ENCODE peak calls at places on chromosomes 13 and 19, in six cellular contexts. One of them, this sample, is unnamed.

GRCh38 chr13:79392882-79393563 is 13.0 kb downstream of the RBM26 start:
- DNase-seq in upper lobe of right lung: no peak
- DNase-seq in stomach: no peak
- DNase-seq in skeletal muscle cell: no peak
- DNase-seq in B cell: peak; percentile 16
- DNase-seq in central memory CD8-positive, alpha-beta T cell: no peak
- DNase-seq in this sample: no peak

GRCh38 chr19:14517446-14517839 is 754 bp downstream of the DNAJB1 start:
- DNase-seq in skeletal muscle cell: no peak
- DNase-seq in B cell: no peak
- DNase-seq in upper lobe of right lung: no peak
- DNase-seq in stomach: no peak
- DNase-seq in central memory CD8-positive, alpha-beta T cell: no peak
- DNase-seq in this sample: no peak

GRCh38 chr13:27131906-27132305 is 39.7 kb downstream of the USP12 start:
- DNase-seq in upper lobe of right lung: no peak
- DNase-seq in B cell: no peak
- DNase-seq in skeletal muscle cell: no peak
- DNase-seq in central memory CD8-positive, alpha-beta T cell: no peak
- DNase-seq in stomach: no peak
- DNase-seq in this sample: no peak

GRCh38 chr19:15091918-15092753 is 10.1 kb downstream of the OR1I1 start:
- DNase-seq in central memory CD8-positive, alpha-beta T cell: no peak
- DNase-seq in upper lobe of right lung: no peak
- DNase-seq in stomach: no peak
- DNase-seq in skeletal muscle cell: no peak
- DNase-seq in B cell: peak; percentile 79
- DNase-seq in this sample: peak; percentile 61

GRCh38 chr19:6723108-6723618 is 2.7 kb upstream of the C3 start:
- DNase-seq in B cell: no peak
- DNase-seq in central memory CD8-positive, alpha-beta T cell: no peak
- DNase-seq in upper lobe of right lung: peak; percentile 79
- DNase-seq in skeletal muscle cell: no peak
- DNase-seq in stomach: no peak
- DNase-seq in this sample: no peak

GRCh38 chr13:50864492-50864891 is 21.0 kb upstream of the DLEU7 start:
- DNase-seq in central memory CD8-positive, alpha-beta T cell: no peak
- DNase-seq in skeletal muscle cell: no peak
- DNase-seq in stomach: no peak
- DNase-seq in upper lobe of right lung: no peak
- DNase-seq in B cell: no peak
- DNase-seq in this sample: no peak

GRCh38 chr19:15540435-15540834 is 32.1 kb downstream of the CYP4F22 start:
- DNase-seq in upper lobe of right lung: no peak
- DNase-seq in central memory CD8-positive, alpha-beta T cell: no peak
- DNase-seq in skeletal muscle cell: no peak
- DNase-seq in B cell: no peak
- DNase-seq in stomach: no peak
- DNase-seq in this sample: no peak

GRCh38 chr13:51451134-51451466 is 1.7 kb downstream of the INTS6 start:
- DNase-seq in central memory CD8-positive, alpha-beta T cell: no peak
- DNase-seq in skeletal muscle cell: no peak
- DNase-seq in upper lobe of right lung: no peak
- DNase-seq in stomach: no peak
- DNase-seq in B cell: no peak
- DNase-seq in this sample: no peak

GRCh38 chr19:10517760-10518443 is 655 bp upstream of the S1PR5 start:
- DNase-seq in upper lobe of right lung: no peak
- DNase-seq in skeletal muscle cell: no peak
- DNase-seq in stomach: no peak
- DNase-seq in B cell: peak; percentile 44
- DNase-seq in central memory CD8-positive, alpha-beta T cell: no peak
- DNase-seq in this sample: peak; percentile 39

GRCh38 chr13:53191091-53191490 is 162.5 kb downstream of the OLFM4 start:
- DNase-seq in skeletal muscle cell: no peak
- DNase-seq in upper lobe of right lung: no peak
- DNase-seq in stomach: no peak
- DNase-seq in central memory CD8-positive, alpha-beta T cell: no peak
- DNase-seq in B cell: no peak
- DNase-seq in this sample: peak; percentile 32

GRCh38 chr13:32878172-32878571 is 138.1 kb upstream of the KL start:
- DNase-seq in central memory CD8-positive, alpha-beta T cell: no peak
- DNase-seq in upper lobe of right lung: no peak
- DNase-seq in skeletal muscle cell: no peak
- DNase-seq in B cell: no peak
- DNase-seq in stomach: no peak
- DNase-seq in this sample: peak; percentile 39

GRCh38 chr13:113904411-113904810 is 40.5 kb upstream of the GAS6 start:
- DNase-seq in skeletal muscle cell: no peak
- DNase-seq in stomach: peak; percentile 67
- DNase-seq in central memory CD8-positive, alpha-beta T cell: peak; percentile 12
- DNase-seq in B cell: no peak
- DNase-seq in upper lobe of right lung: peak; percentile 66
- DNase-seq in this sample: peak; percentile 21

GRCh38 chr19:14544977-14545715 is 15.8 kb downstream of the TECR start:
- DNase-seq in skeletal muscle cell: no peak
- DNase-seq in central memory CD8-positive, alpha-beta T cell: no peak
- DNase-seq in stomach: no peak
- DNase-seq in upper lobe of right lung: peak; percentile 74
- DNase-seq in B cell: no peak
- DNase-seq in this sample: no peak

GRCh38 chr13:75666646-75667351 is 30.7 kb downstream of the LMO7 start:
- DNase-seq in central memory CD8-positive, alpha-beta T cell: no peak
- DNase-seq in B cell: no peak
- DNase-seq in upper lobe of right lung: no peak
- DNase-seq in stomach: no peak
- DNase-seq in skeletal muscle cell: no peak
- DNase-seq in this sample: no peak

GRCh38 chr13:21996049-21996448 is 325.2 kb downstream of the FGF9 start:
- DNase-seq in upper lobe of right lung: no peak
- DNase-seq in B cell: no peak
- DNase-seq in skeletal muscle cell: no peak
- DNase-seq in stomach: no peak
- DNase-seq in central memory CD8-positive, alpha-beta T cell: no peak
- DNase-seq in this sample: no peak

GRCh38 chr13:36006347-36006746 is 124.8 kb downstream of the DCLK1 start:
- DNase-seq in upper lobe of right lung: peak; percentile 67
- DNase-seq in B cell: no peak
- DNase-seq in skeletal muscle cell: no peak
- DNase-seq in central memory CD8-positive, alpha-beta T cell: no peak
- DNase-seq in stomach: no peak
- DNase-seq in this sample: no peak